ENCODE peak calls at places on chromosomes 5 and 9, in four cellular contexts. One of them, this sample, is unnamed.

GRCh38 chr9:6680797-6681146 is 35.2 kb upstream of the GLDC start:
- DNase-seq in bronchial epithelial cell: no peak
- DNase-seq in brain microvascular endothelial cell: no peak
- DNase-seq in epithelial cell of proximal tubule: no peak
- DNase-seq in this sample: no peak

GRCh38 chr5:76163111-76163628 is 80.0 kb downstream of the SV2C start:
- DNase-seq in bronchial epithelial cell: peak; percentile 15
- DNase-seq in brain microvascular endothelial cell: no peak
- DNase-seq in epithelial cell of proximal tubule: no peak
- DNase-seq in this sample: no peak

GRCh38 chr5:139457653-139458306 is 4.8 kb downstream of the ECSCR start:
- DNase-seq in bronchial epithelial cell: no peak
- DNase-seq in brain microvascular endothelial cell: no peak
- DNase-seq in epithelial cell of proximal tubule: no peak
- DNase-seq in this sample: no peak

GRCh38 chr9:2818486-2819121 is 25.3 kb downstream of the PUM3 start:
- DNase-seq in bronchial epithelial cell: no peak
- DNase-seq in brain microvascular endothelial cell: no peak
- DNase-seq in epithelial cell of proximal tubule: no peak
- DNase-seq in this sample: no peak

GRCh38 chr5:177023247-177023703 is 779 bp downstream of the ZNF346 start:
- DNase-seq in bronchial epithelial cell: no peak
- DNase-seq in brain microvascular endothelial cell: no peak
- DNase-seq in epithelial cell of proximal tubule: no peak
- DNase-seq in this sample: no peak

GRCh38 chr9:134469041-134469875 is 143.0 kb downstream of the RXRA start:
- DNase-seq in bronchial epithelial cell: no peak
- DNase-seq in brain microvascular endothelial cell: no peak
- DNase-seq in epithelial cell of proximal tubule: no peak
- DNase-seq in this sample: no peak

GRCh38 chr9:127835930-127836586 is 18.4 kb downstream of the ENG start:
- DNase-seq in bronchial epithelial cell: no peak
- DNase-seq in brain microvascular endothelial cell: peak; percentile 82
- DNase-seq in epithelial cell of proximal tubule: no peak
- DNase-seq in this sample: no peak

GRCh38 chr5:111309384-111309783 is 85.2 kb downstream of the CAMK4 start:
- DNase-seq in bronchial epithelial cell: no peak
- DNase-seq in brain microvascular endothelial cell: no peak
- DNase-seq in epithelial cell of proximal tubule: no peak
- DNase-seq in this sample: no peak

GRCh38 chr5:142811840-142812557 is 41.8 kb downstream of the ARHGAP26 start:
- DNase-seq in bronchial epithelial cell: no peak
- DNase-seq in brain microvascular endothelial cell: no peak
- DNase-seq in epithelial cell of proximal tubule: no peak
- DNase-seq in this sample: no peak

GRCh38 chr9:87882627-87883026 is at the start of gene SPATA31E1:
- DNase-seq in bronchial epithelial cell: no peak
- DNase-seq in brain microvascular endothelial cell: no peak
- DNase-seq in epithelial cell of proximal tubule: no peak
- DNase-seq in this sample: no peak

GRCh38 chr9:108416321-108416720 is 439.5 kb downstream of the ACTL7B start:
- DNase-seq in bronchial epithelial cell: peak; percentile 65
- DNase-seq in brain microvascular endothelial cell: no peak
- DNase-seq in epithelial cell of proximal tubule: no peak
- DNase-seq in this sample: no peak

DNA sequence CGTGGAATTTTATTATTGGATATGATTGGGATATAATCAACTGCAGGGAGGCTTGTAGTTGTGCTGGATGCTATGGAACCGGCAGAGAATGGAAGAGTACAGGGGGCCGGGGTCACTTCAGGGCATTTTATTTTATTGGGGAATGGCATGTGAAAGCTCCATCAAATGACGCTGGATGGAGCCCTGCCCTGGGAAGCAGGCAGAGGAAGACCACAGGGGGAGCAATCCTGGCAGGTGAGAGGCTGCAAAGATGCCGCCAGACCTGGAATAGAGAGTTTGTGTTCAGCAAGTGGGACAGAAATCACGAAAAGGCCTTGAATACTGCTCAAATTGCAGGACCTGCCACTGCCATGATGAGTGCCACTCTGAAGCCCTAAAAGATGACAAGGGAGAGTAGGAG is 30.9 kb upstream of the TGFBI start:
- DNase-seq in bronchial epithelial cell: no peak
- DNase-seq in brain microvascular endothelial cell: no peak
- DNase-seq in epithelial cell of proximal tubule: no peak
- DNase-seq in this sample: no peak
- TF ChIP-seq CTCF in bronchial epithelial cell: no peak
- TF ChIP-seq CTCF in brain microvascular endothelial cell: no peak
- TF ChIP-seq CTCF in epithelial cell of proximal tubule: no peak
- TF ChIP-seq CTCF in this sample: no peak

DNA sequence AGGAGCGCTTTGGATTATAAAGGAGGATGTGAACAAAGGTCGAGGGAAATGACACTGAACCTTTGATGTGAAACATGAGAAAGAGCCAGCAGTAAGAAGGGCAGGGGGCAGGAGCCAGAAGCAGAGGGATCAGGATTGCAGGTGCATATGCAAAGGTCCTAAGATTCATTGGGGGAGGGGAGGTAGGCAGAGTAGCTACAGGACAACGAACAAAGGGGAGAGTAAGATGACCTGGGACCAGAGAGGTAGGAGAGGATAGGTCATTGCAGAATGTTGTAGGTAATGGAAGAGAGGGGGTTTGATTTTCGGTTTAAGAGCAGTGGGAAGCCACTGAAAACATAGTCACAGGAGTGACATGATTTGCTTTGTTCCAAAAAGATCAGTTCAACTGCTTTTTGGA is 129.2 kb upstream of the TRPM3 start:
- DNase-seq in bronchial epithelial cell: no peak
- DNase-seq in brain microvascular endothelial cell: no peak
- DNase-seq in epithelial cell of proximal tubule: no peak
- DNase-seq in this sample: no peak
- H3K4me3 ChIP-seq in bronchial epithelial cell: no peak overlapping the region
- H3K4me3 ChIP-seq in brain microvascular endothelial cell: no peak overlapping the region
- H3K4me3 ChIP-seq in epithelial cell of proximal tubule: no peak overlapping the region
- H3K4me3 ChIP-seq in this sample: no peak overlapping the region

GRCh38 chr5:25009063-25009462 is 364.3 kb upstream of the CDH10 start:
- DNase-seq in bronchial epithelial cell: no peak
- DNase-seq in brain microvascular endothelial cell: no peak
- DNase-seq in epithelial cell of proximal tubule: no peak
- DNase-seq in this sample: no peak

DNA sequence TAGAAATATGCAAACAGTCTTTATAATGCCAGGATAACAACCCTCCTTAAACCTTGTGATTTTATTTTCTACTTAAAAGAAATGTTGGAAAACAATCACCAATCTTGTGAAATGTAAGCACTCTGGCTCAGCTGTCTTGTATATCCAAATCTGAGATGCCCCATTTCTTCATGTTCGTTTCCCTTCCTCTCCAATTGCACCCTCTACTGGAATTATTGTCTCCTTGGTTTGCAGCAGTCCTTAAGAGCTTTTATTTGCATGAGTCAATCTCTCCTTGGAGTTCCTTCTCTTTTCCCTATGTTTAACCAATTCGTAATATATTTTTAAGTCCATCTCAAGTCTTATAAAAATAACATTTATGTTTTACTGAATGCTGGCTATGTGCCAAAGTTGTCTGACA is 362.0 kb upstream of the CDH10 start:
- DNase-seq in bronchial epithelial cell: peak; percentile 3
- DNase-seq in brain microvascular endothelial cell: no peak
- DNase-seq in epithelial cell of proximal tubule: no peak
- DNase-seq in this sample: peak; percentile 33
- TF ChIP-seq CTCF in bronchial epithelial cell: no peak
- TF ChIP-seq CTCF in brain microvascular endothelial cell: no peak
- TF ChIP-seq CTCF in epithelial cell of proximal tubule: no peak
- TF ChIP-seq CTCF in this sample: peak; percentile 35

GRCh38 chr5:56006094-56006493 is 11.3 kb upstream of the IL6ST start:
- DNase-seq in bronchial epithelial cell: no peak
- DNase-seq in brain microvascular endothelial cell: no peak
- DNase-seq in epithelial cell of proximal tubule: no peak
- DNase-seq in this sample: no peak

GRCh38 chr5:56006600-56006999 is 11.8 kb upstream of the IL6ST start:
- DNase-seq in bronchial epithelial cell: no peak
- DNase-seq in brain microvascular endothelial cell: no peak
- DNase-seq in epithelial cell of proximal tubule: no peak
- DNase-seq in this sample: no peak

GRCh38 chr5:56012281-56012963 is 17.7 kb upstream of the IL6ST start:
- DNase-seq in bronchial epithelial cell: peak; percentile 67
- DNase-seq in brain microvascular endothelial cell: peak; percentile 54
- DNase-seq in epithelial cell of proximal tubule: no peak
- DNase-seq in this sample: no peak

GRCh38 chr5:56010431-56010830 is 15.7 kb upstream of the IL6ST start:
- DNase-seq in bronchial epithelial cell: no peak
- DNase-seq in brain microvascular endothelial cell: no peak
- DNase-seq in epithelial cell of proximal tubule: no peak
- DNase-seq in this sample: no peak

GRCh38 chr5:56011835-56012234 is 17.1 kb upstream of the IL6ST start:
- DNase-seq in bronchial epithelial cell: peak; percentile 93
- DNase-seq in brain microvascular endothelial cell: peak; percentile 87
- DNase-seq in epithelial cell of proximal tubule: no peak
- DNase-seq in this sample: peak; percentile 69
- H3K4me3 ChIP-seq in bronchial epithelial cell: no peak overlapping the region
- H3K4me3 ChIP-seq in brain microvascular endothelial cell: no peak overlapping the region
- H3K4me3 ChIP-seq in epithelial cell of proximal tubule: no peak overlapping the region
- H3K4me3 ChIP-seq in this sample: no peak overlapping the region

DNA sequence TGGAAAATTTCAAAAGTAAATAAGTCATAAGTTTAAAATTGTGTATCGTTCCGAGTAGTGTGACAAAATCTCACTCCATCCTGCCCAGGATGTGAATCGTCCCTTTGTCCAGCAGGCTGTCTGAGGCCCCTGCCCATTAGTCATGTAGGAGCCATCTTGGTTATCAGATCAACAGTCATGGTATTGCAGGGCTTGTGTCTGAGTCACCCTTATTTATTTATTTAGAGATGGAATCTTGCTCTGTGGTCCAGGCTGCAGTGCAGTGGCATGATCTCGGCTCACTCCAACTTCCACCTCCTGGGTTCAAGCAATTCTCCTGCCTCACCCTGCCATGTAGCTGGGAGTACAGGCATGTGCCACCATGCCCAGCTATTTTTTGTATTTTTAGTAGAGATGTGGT is 30.2 kb downstream of the ITGA2 start:
- DNase-seq in bronchial epithelial cell: peak; percentile 87
- DNase-seq in brain microvascular endothelial cell: peak; percentile 91
- DNase-seq in epithelial cell of proximal tubule: no peak
- DNase-seq in this sample: no peak
- TF ChIP-seq CTCF in bronchial epithelial cell: no peak
- TF ChIP-seq CTCF in brain microvascular endothelial cell: peak; percentile 61
- TF ChIP-seq CTCF in epithelial cell of proximal tubule: no peak
- TF ChIP-seq CTCF in this sample: peak; percentile 15

DNA sequence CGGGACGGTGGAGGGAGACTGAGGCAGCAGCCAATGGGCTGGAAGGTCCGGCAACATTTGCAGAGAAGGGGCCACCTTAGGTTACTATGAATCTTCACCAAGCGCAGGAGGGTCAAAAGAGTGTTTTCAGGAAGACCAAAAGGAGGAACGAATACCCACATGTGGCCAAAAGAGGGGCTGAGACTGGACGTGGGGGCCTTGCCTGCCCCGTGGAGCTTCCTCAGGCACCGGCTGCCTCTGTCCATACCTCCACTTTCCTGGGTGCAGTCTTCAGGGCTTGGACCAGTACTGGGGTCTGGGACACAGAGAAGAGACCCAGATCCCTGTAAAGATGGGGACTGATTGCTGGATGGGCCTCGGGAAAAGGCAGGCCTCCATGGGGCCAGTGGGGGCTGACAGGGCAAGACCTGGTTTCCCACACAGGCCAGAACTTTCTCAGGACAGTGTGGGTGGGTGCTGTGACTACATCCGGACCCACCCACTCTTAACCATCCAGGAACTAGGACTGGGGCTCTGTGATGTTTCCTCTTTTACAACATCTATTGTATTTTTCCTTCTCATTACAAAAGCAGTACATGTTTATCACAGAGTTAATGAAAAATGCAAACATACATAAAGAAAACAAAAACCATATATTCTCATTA is 294.7 kb downstream of the ZSWIM6 start:
- DNase-seq in bronchial epithelial cell: no peak
- DNase-seq in brain microvascular endothelial cell: no peak
- DNase-seq in epithelial cell of proximal tubule: no peak
- DNase-seq in this sample: no peak
- H3K4me3 ChIP-seq in bronchial epithelial cell: peak overlapping the region; percentile 53
- H3K4me3 ChIP-seq in brain microvascular endothelial cell: no peak overlapping the region
- H3K4me3 ChIP-seq in epithelial cell of proximal tubule: peak overlapping the region; percentile 68
- H3K4me3 ChIP-seq in this sample: no peak overlapping the region

GRCh38 chr5:16345454-16345853 is 120.1 kb downstream of the ZNF622 start:
- DNase-seq in bronchial epithelial cell: peak; percentile 17
- DNase-seq in brain microvascular endothelial cell: no peak
- DNase-seq in epithelial cell of proximal tubule: no peak
- DNase-seq in this sample: no peak
- TF ChIP-seq CTCF in bronchial epithelial cell: peak; percentile 7
- TF ChIP-seq CTCF in brain microvascular endothelial cell: no peak
- TF ChIP-seq CTCF in epithelial cell of proximal tubule: peak; percentile 24
- TF ChIP-seq CTCF in this sample: no peak

This sample was measured in AG04449.